ENCODE peak calls at places on chromosome 10, in four cellular contexts. One of them, this sample, is unnamed.
A peak's percentile ranks its signal among the peaks of the same experiment; 100 is the strongest.

GRCh38 chr10:54799491-54799890 is 1.5 kb downstream of the PCDH15 start:
- DNase-seq in anterior cingulate cortex: no peak
- DNase-seq in A549: no peak
- DNase-seq in stimulated activated CD4-positive, alpha-beta T cell treated with anti-CD3 and anti-CD28 coated beads, TNF-alpha, amount 100 ng/mL, for 4 hours: no peak
- DNase-seq in this sample: no peak

GRCh38 chr10:18279202-18279601 is 139.0 kb downstream of the CACNB2 start:
- DNase-seq in A549: peak; percentile 7
- DNase-seq in stimulated activated CD4-positive, alpha-beta T cell treated with anti-CD3 and anti-CD28 coated beads, TNF-alpha, amount 100 ng/mL, for 4 hours: no peak
- DNase-seq in anterior cingulate cortex: no peak
- DNase-seq in this sample: no peak

GRCh38 chr10:101879456-101880189 is 36.0 kb upstream of the KCNIP2 start:
- DNase-seq in stimulated activated CD4-positive, alpha-beta T cell treated with anti-CD3 and anti-CD28 coated beads, TNF-alpha, amount 100 ng/mL, for 4 hours: no peak
- DNase-seq in anterior cingulate cortex: no peak
- DNase-seq in A549: peak; percentile 77
- DNase-seq in this sample: no peak

GRCh38 chr10:103854687-103855423 is 521 bp downstream of the SH3PXD2A start:
- DNase-seq in A549: no peak
- DNase-seq in anterior cingulate cortex: no peak
- DNase-seq in stimulated activated CD4-positive, alpha-beta T cell treated with anti-CD3 and anti-CD28 coated beads, TNF-alpha, amount 100 ng/mL, for 4 hours: no peak
- DNase-seq in this sample: no peak

GRCh38 chr10:5744849-5745248 is 60.2 kb downstream of the TASOR2 start:
- DNase-seq in A549: no peak
- DNase-seq in anterior cingulate cortex: no peak
- DNase-seq in stimulated activated CD4-positive, alpha-beta T cell treated with anti-CD3 and anti-CD28 coated beads, TNF-alpha, amount 100 ng/mL, for 4 hours: no peak
- DNase-seq in this sample: no peak

GRCh38 chr10:112182808-112183328 is 697 bp downstream of the GPAM start:
- DNase-seq in stimulated activated CD4-positive, alpha-beta T cell treated with anti-CD3 and anti-CD28 coated beads, TNF-alpha, amount 100 ng/mL, for 4 hours: no peak
- DNase-seq in anterior cingulate cortex: no peak
- DNase-seq in A549: no peak
- DNase-seq in this sample: no peak

GRCh38 chr10:92290076-92290836 is 622 bp downstream of the CPEB3 start:
- DNase-seq in A549: peak; percentile 43
- DNase-seq in stimulated activated CD4-positive, alpha-beta T cell treated with anti-CD3 and anti-CD28 coated beads, TNF-alpha, amount 100 ng/mL, for 4 hours: no peak
- DNase-seq in anterior cingulate cortex: peak; percentile 41
- DNase-seq in this sample: peak; percentile 52

GRCh38 chr10:117647306-117647705 is 104.8 kb downstream of the EMX2 start:
- DNase-seq in stimulated activated CD4-positive, alpha-beta T cell treated with anti-CD3 and anti-CD28 coated beads, TNF-alpha, amount 100 ng/mL, for 4 hours: no peak
- DNase-seq in anterior cingulate cortex: no peak
- DNase-seq in A549: no peak
- DNase-seq in this sample: no peak